ENCODE peak calls at places on chromosomes 12 and 14, in five cellular contexts. Y, N, E, K and B are unnamed samples.

GRCh38 chr12:119540476-119540875 is 53.1 kb upstream of the TMEM233 start:
- DNase-seq in Y (no peak), N (no peak), E (no peak), K (no peak), B (no peak)

GRCh38 chr12:1439687-1440086 is 154.7 kb downstream of the FBXL14 start:
- DNase-seq in E (no peak), K (no peak), N (no peak), Y (no peak), B (no peak)

GRCh38 chr12:42128327-42128726 is 16.3 kb downstream of the GXYLT1 start:
- DNase-seq in N (no peak), E (peak; percentile 49), K (no peak), Y (no peak), B (no peak)

GRCh38 chr12:106389181-106389580 is 31.6 kb downstream of the POLR3B start:
- DNase-seq in N (no peak), Y (no peak), E (no peak), K (no peak), B (no peak)

GRCh38 chr14:95547626-95548327 is 12.9 kb downstream of the GLRX5 start:
- DNase-seq in N (no peak), K (no peak), E (peak; percentile 66), Y (no peak), B (no peak)

GRCh38 chr12:59596232-59597143 is 659 bp downstream of the SLC16A7 start:
- DNase-seq in N (peak; percentile 90), Y (peak; percentile 48), K (peak; percentile 93), E (peak; percentile 52), B (no peak)

GRCh38 chr12:41531147-41531829 is 343.2 kb downstream of the PDZRN4 start:
- DNase-seq in N (no peak), Y (no peak), E (no peak), K (peak; percentile 93), B (no peak)

GRCh38 chr14:68094158-68094557 is 274.6 kb downstream of the RAD51B start:
- DNase-seq in E (peak; percentile 65), Y (no peak), N (no peak), K (no peak), B (no peak)

GRCh38 chr14:32738206-32738871 is 200.3 kb upstream of the NPAS3 start:
- DNase-seq in E (no peak), Y (no peak), N (no peak), K (no peak), B (peak; percentile 24)

GRCh38 chr14:70808402-70809237 is 693 bp downstream of the MAP3K9 start:
- DNase-seq in N (peak; percentile 51), K (peak; percentile 62), E (no peak), Y (no peak), B (no peak)

GRCh38 chr14:95217391-95217900 is 60.1 kb upstream of the DICER1 start:
- DNase-seq in N (no peak), K (no peak), Y (no peak), E (no peak), B (no peak)

GRCh38 chr12:55736780-55737580 is 5.9 kb upstream of the GDF11 start:
- DNase-seq in N (peak; percentile 69), Y (no peak), E (no peak), K (peak; percentile 83), B (no peak)

GRCh38 chr12:130971871-130972588 is 18.3 kb downstream of the ADGRD1 start:
- DNase-seq in E (no peak), K (peak; percentile 55), N (no peak), Y (no peak), B (no peak)

GRCh38 chr12:46406352-46407027 is 33.9 kb upstream of the SLC38A2 start:
- DNase-seq in N (no peak), E (peak; percentile 84), Y (no peak), K (no peak), B (no peak)

GRCh38 chr12:122920687-122921086 is 24.8 kb upstream of the VPS37B start:
- DNase-seq in N (no peak), K (no peak), E (no peak), Y (no peak), B (no peak)

GRCh38 chr12:97300431-97300830 is 162.2 kb upstream of the RMST start:
- DNase-seq in E (no peak), K (no peak), Y (no peak), N (no peak), B (no peak)

GRCh38 chr14:21098134-21098891 is at the start of gene ZNF219:
- DNase-seq in K (peak; percentile 86), N (no peak), Y (no peak), E (peak; percentile 26), B (no peak)

DNA sequence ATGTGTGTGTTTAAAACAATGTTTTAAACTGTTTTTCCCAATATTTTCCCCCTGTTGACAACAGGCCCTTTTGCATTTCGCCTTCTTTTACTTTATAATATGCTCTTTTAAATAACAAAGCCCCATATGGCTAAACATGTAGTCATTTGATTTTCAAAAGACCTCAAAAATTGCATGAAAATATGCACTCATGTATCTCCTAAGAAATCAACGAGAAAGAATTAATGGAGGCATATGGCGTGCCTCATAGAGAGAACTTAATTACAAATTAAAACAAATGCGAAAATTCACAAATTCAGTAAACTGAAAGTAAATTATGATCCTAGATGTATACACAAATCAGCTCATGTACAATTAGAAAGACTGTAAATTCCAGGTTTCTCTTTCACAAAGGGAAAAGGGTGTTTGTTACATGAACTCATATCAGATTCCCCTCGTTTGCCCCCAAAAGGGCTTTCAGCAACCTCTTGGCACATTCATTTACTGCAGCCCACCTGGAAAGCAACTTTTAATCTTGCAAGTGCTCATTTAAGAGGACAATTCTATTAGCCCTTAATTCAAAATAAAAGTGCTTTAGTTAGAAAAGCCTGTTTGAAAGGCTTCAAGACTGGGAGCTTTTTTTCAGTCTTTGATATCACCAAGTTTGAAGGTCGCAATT is 202.7 kb upstream of the FOXN3 start:
- DNase-seq in E (no peak), N (peak; percentile 47), K (no peak), Y (no peak), B (no peak)
- H3K27ac ChIP-seq in E (peak overlapping the region; percentile 91), N (peak overlapping the region; percentile 90), K (no peak overlapping the region), Y (no peak overlapping the region), B (no peak overlapping the region)

GRCh38 chr12:44510510-44510909 is 365.6 kb downstream of the NELL2 start:
- DNase-seq in K (no peak), N (no peak), E (no peak), Y (no peak), B (no peak)
- H3K27ac ChIP-seq in K (no peak overlapping the region), N (no peak overlapping the region), E (no peak overlapping the region), Y (no peak overlapping the region), B (no peak overlapping the region)

DNA sequence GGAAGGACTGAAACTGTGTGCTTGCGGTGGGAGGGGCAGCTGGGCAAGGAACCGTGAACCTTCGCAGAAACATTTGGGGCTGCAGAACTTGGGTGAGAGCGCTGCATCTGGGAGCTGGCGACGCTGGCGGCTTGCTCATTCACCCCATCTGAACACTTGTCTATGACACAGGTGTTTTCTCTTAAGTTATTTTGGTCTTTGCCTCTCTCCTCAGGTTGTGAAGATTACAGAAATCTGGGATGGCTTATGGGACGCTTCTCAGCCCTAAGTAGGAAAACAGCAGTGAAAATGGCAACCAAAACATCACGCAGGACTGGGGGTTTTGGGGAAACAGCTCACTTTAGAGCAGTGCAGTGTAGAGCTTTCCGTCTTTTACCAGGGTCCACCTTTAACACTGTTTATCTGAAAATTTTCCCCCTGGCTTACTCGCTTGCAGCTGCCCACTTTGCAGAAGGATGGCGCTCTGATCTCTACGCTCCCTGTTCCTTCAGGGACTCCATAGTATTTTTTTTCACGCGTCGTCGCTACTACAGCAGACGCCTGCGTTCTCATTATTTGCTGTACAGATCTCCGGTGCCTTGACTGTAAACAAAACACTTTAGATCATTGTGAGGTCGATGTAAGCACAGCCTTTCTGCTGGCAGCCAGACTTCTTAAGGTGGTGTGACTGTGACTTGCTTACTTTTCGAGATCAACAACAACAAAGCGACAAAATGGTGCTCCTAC is 2.7 kb upstream of the CDKN1B start:
- DNase-seq in E (peak; percentile 31), Y (no peak), K (no peak), N (peak; percentile 86), B (no peak)
- H3K27ac ChIP-seq in E (no peak overlapping the region), Y (no peak overlapping the region), K (peak overlapping the region; percentile 99), N (peak overlapping the region; percentile 98), B (peak overlapping the region; percentile 17)

GRCh38 chr12:88544991-88545684 is 35.1 kb downstream of the KITLG start:
- DNase-seq in E (no peak), Y (peak; percentile 41), K (no peak), N (no peak), B (no peak)

GRCh38 chr12:88538697-88539096 is 41.6 kb downstream of the KITLG start:
- DNase-seq in N (no peak), E (no peak), K (no peak), Y (no peak), B (no peak)

GRCh38 chr12:88538250-88538649 is 42.0 kb downstream of the KITLG start:
- DNase-seq in N (no peak), K (no peak), Y (no peak), E (no peak), B (no peak)

GRCh38 chr12:88539893-88540292 is 40.4 kb downstream of the KITLG start:
- DNase-seq in Y (no peak), K (no peak), N (no peak), E (no peak), B (no peak)
- H3K27ac ChIP-seq in Y (no peak overlapping the region), K (no peak overlapping the region), N (no peak overlapping the region), E (no peak overlapping the region), B (no peak overlapping the region)

GRCh38 chr12:53454710-53455109 is 2.8 kb downstream of the PCBP2 start:
- DNase-seq in K (no peak), N (no peak), Y (no peak), E (no peak), B (no peak)
- H3K27ac ChIP-seq in K (no peak overlapping the region), N (peak overlapping the region; percentile 24), Y (no peak overlapping the region), E (no peak overlapping the region), B (no peak overlapping the region)

GRCh38 chr12:127060310-127060847 is 1206.6 kb upstream of the TMEM132C start:
- DNase-seq in E (no peak), K (no peak), N (no peak), Y (no peak), B (no peak)
- H3K27ac ChIP-seq in E (no peak overlapping the region), K (no peak overlapping the region), N (no peak overlapping the region), Y (no peak overlapping the region), B (no peak overlapping the region)

DNA sequence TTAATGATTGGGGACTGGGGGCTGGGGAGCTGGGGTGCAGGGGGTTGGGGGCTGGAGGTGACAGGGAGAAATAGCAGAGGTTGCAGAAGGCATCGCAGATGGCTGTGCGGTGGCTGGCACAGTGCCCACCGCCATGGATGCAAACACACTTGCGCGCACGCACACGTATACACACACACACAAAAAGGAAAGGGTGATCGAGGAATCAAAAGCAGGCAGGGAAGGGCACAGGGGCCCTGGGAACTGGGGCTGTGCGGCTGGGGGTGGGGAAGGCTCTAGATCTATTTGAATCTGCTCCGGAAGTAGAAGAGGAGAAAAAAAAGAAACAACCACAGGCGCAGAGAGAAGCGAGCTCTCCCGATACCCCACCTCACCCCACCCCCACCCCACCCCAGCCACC is 39.4 kb downstream of the ZFHX2 start:
- DNase-seq in N (peak; percentile 21), Y (no peak), E (peak; percentile 1), K (no peak), B (no peak)
- H3K27ac ChIP-seq in N (no peak overlapping the region), Y (no peak overlapping the region), E (no peak overlapping the region), K (peak overlapping the region; percentile 66), B (no peak overlapping the region)